ENCODE peak calls at places on chromosomes 11 and 22, in six cellular contexts. S, A, H, U, W and Z are unnamed samples.
A peak's percentile ranks its signal among the peaks of the same experiment; 100 is the strongest.

GRCh38 chr11:43818220-43818619 is 62.4 kb upstream of the ALKBH3 start:
- DNase-seq in S (no peak), A (peak; percentile 69), H (no peak), U (no peak), W (no peak), Z (peak; percentile 27)

GRCh38 chr11:114172055-114172861 is 112.7 kb downstream of the ZBTB16 start:
- DNase-seq in S (no peak), A (no peak), H (no peak), U (no peak), W (no peak), Z (no peak)

GRCh38 chr11:2266586-2267305 is 3.6 kb downstream of the ASCL2 start:
- DNase-seq in S (no peak), A (no peak), H (no peak), U (no peak), W (no peak), Z (no peak)

GRCh38 chr11:17805873-17806272 is 71.3 kb downstream of the KCNC1 start:
- DNase-seq in S (no peak), A (no peak), H (no peak), U (no peak), W (no peak), Z (no peak)

GRCh38 chr11:67563354-67564114 is 20.1 kb upstream of the GSTP1 start:
- DNase-seq in S (peak; percentile 57), A (peak; percentile 92), H (peak; percentile 52), U (no peak), W (peak; percentile 91), Z (peak; percentile 69)

GRCh38 chr11:72228229-72228843 is 3.8 kb downstream of the INPPL1 start:
- DNase-seq in S (no peak), A (no peak), H (peak; percentile 24), U (no peak), W (peak; percentile 8), Z (no peak)

GRCh38 chr11:127281534-127281933 is 281.0 kb upstream of the KIRREL3 start:
- DNase-seq in S (no peak), A (no peak), H (no peak), U (no peak), W (no peak), Z (no peak)

GRCh38 chr11:32960553-32961164 is 55.0 kb upstream of the DEPDC7 start:
- DNase-seq in S (peak; percentile 15), A (peak; percentile 69), H (no peak), U (no peak), W (peak; percentile 79), Z (peak; percentile 63)

GRCh38 chr22:34015642-34016041 is 95.4 kb upstream of the LARGE1 start:
- DNase-seq in S (no peak), A (no peak), H (no peak), U (no peak), W (no peak), Z (no peak)

GRCh38 chr11:34233215-34233614 is 124.6 kb downstream of the ABTB2 start:
- DNase-seq in S (no peak), A (no peak), H (no peak), U (no peak), W (no peak), Z (no peak)

GRCh38 chr11:34161812-34162506 is 56.5 kb downstream of the NAT10 start:
- DNase-seq in S (no peak), A (peak; percentile 65), H (no peak), U (no peak), W (peak; percentile 18), Z (peak; percentile 13)

GRCh38 chr22:44341431-44342346 is 28.9 kb upstream of the SHISAL1 start:
- DNase-seq in S (no peak), A (no peak), H (peak; percentile 79), U (peak; percentile 26), W (no peak), Z (peak; percentile 69)

GRCh38 chr11:57325735-57326048 is 940 bp upstream of the TNKS1BP1 start:
- DNase-seq in S (no peak), A (no peak), H (peak; percentile 80), U (peak; percentile 79), W (no peak), Z (no peak)

GRCh38 chr11:73425118-73425517 is 48.9 kb downstream of the RELT start:
- DNase-seq in S (no peak), A (no peak), H (no peak), U (no peak), W (no peak), Z (no peak)

GRCh38 chr22:21861290-21861848 is 6.1 kb downstream of the MAPK1 start:
- DNase-seq in S (no peak), A (no peak), H (no peak), U (no peak), W (no peak), Z (peak; percentile 15)

GRCh38 chr11:7673724-7674434 is 579 bp upstream of the CYB5R2 start:
- DNase-seq in S (no peak), A (no peak), H (peak; percentile 63), U (no peak), W (no peak), Z (no peak)

GRCh38 chr11:45872513-45873356 is 12.7 kb upstream of the MAPK8IP1 start:
- DNase-seq in S (peak; percentile 20), A (peak; percentile 59), H (peak; percentile 39), U (peak; percentile 59), W (peak; percentile 84), Z (peak; percentile 75)

GRCh38 chr22:39908737-39909136 is 7.9 kb downstream of the GRAP2 start:
- DNase-seq in S (no peak), A (peak; percentile 3), H (no peak), U (no peak), W (peak; percentile 24), Z (peak; percentile 18)

GRCh38 chr11:73271936-73272679 is at the start of gene P2RY6:
- DNase-seq in S (no peak), A (peak; percentile 97), H (peak; percentile 27), U (no peak), W (peak; percentile 55), Z (peak; percentile 80)

GRCh38 chr11:73645972-73646631 is at the start of gene PLEKHB1:
- DNase-seq in S (no peak), A (no peak), H (no peak), U (no peak), W (no peak), Z (no peak)

GRCh38 chr11:14973621-14974020 is 1.5 kb upstream of the CALCA start:
- DNase-seq in S (no peak), A (no peak), H (no peak), U (no peak), W (peak; percentile 15), Z (no peak)

GRCh38 chr11:67437082-67437821 is at the start of gene PTPRCAP:
- DNase-seq in S (no peak), A (no peak), H (peak; percentile 41), U (no peak), W (no peak), Z (no peak)

GRCh38 chr22:20520093-20520511 is 12.7 kb downstream of the MED15 start:
- DNase-seq in S (no peak), A (no peak), H (no peak), U (no peak), W (peak; percentile 71), Z (no peak)

GRCh38 chr11:69905611-69906452 is 86.6 kb upstream of the FGF3 start:
- DNase-seq in S (no peak), A (no peak), H (peak; percentile 49), U (no peak), W (no peak), Z (no peak)

GRCh38 chr22:41524809-41525449 is 19.3 kb downstream of the POLR3H start:
- DNase-seq in S (no peak), A (no peak), H (peak; percentile 31), U (no peak), W (peak; percentile 33), Z (no peak)

GRCh38 chr11:64246874-64247728 is at the start of gene PPP1R14B:
- DNase-seq in S (peak; percentile 44), A (peak; percentile 91), H (peak; percentile 89), U (peak; percentile 83), W (peak; percentile 84), Z (peak; percentile 86)

GRCh38 chr11:88231894-88232482 is 56.7 kb upstream of the RAB38 start:
- DNase-seq in S (peak; percentile 8), A (peak; percentile 70), H (no peak), U (no peak), W (peak; percentile 66), Z (peak; percentile 59)

GRCh38 chr11:101390539-101390938 is 193.3 kb downstream of the TRPC6 start:
- DNase-seq in S (no peak), A (peak; percentile 53), H (no peak), U (no peak), W (peak; percentile 45), Z (peak; percentile 16)
- TF ChIP-seq CTCF in S (peak; percentile 37), A (peak; percentile 48), H (no peak), U (peak; percentile 24), W (peak; percentile 15), Z (peak; percentile 16)

DNA sequence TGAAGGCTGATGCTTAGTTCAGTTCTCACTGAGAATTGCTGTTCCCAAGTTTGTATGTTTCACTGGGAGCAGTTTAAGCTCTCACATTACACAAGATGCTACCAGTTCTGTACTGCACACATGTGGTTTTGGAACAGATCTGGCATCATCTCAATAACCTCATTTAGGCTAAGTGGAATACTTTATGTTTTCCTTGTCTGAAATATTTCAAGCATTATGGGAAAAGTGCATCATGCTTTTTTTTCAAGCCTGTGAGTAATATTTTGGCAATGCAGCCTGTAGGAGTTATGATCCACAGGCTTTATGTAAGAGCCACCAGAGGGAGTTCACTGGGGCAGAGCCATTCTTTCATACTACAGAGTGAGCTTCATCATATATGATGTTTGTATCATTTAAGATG is 141.5 kb downstream of the OR4C45 start:
- DNase-seq in S (no peak), A (peak; percentile 55), H (no peak), U (no peak), W (peak; percentile 85), Z (peak; percentile 74)
- TF ChIP-seq CTCF in S (no peak), A (peak; percentile 47), H (no peak), U (no peak), W (peak; percentile 51), Z (peak; percentile 40)

DNA sequence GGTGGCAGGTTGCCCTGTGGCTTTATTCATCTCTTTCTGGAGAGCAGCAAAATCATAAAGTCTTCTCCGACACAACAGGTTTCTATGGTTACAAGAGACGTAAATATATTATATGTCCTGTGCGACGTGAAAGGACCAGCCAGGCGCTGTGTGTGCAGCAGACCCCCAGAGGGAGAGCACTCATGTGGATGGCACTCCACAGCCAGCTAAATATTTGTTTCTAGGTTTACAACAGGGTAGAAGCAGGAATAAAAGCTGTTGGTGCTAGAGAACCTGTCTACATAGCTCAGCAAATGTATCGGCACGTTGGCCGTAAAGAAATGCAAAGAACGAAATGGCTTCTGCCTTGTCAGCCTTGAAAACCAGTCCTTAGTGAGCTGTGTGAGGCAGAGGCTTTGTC is 133.8 kb upstream of the PITPNB start:
- DNase-seq in S (no peak), A (no peak), H (no peak), U (no peak), W (no peak), Z (no peak)
- TF ChIP-seq CTCF in S (no peak), A (no peak), H (no peak), U (no peak), W (no peak), Z (no peak)

DNA sequence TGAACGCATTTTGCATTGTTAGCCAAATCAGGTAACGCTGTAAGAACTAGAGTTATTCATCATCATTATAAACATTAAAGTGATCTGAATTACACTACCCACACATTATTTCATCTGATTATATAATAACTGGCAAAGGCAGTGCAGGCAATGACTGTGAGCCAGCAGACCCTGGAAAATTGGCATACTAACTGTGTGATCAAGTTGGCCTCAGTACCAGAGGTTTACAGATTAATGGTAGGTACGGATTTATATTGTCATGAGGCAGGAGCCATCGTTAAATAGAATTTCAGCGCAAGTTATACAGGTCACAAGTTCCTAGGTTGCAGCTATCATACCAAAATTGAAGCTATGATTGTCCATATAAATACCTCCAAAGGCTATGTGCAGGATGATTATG is 225.4 kb downstream of the CNTN5 start:
- DNase-seq in S (no peak), A (no peak), H (no peak), U (no peak), W (no peak), Z (no peak)
- TF ChIP-seq CTCF in S (no peak), A (no peak), H (no peak), U (no peak), W (no peak), Z (no peak)